ENCODE peak calls at places on chromosomes 11 and 22, in six cellular contexts. F is RWPE2, G is K562, T is A549, I is aorta, C is mesendoderm. V is an unnamed sample. For H3K4me1, the result is how much of the 10 kb centered on the place peaks cover.

GRCh38 chr11:72189448-72190250 is 2.3 kb upstream of the FOLR1 start:
- DNase-seq in F (no peak), G (no peak), T (no peak), I (no peak), C (peak), V (no peak)

GRCh38 chr11:35165416-35166368 is 26.7 kb downstream of the CD44 start:
- DNase-seq in F (peak), G (no peak), T (peak), I (peak), C (no peak), V (peak)

GRCh38 chr11:85495918-85496317 is 131.2 kb downstream of the DLG2 start:
- DNase-seq in F (no peak), G (no peak), T (no peak), I (no peak), C (no peak), V (no peak)

GRCh38 chr11:93614111-93614784 is 47.2 kb upstream of the CEP295 start:
- DNase-seq in F (no peak), G (peak), T (peak), I (no peak), C (peak), V (peak)

GRCh38 chr11:854601-855342 is 12.1 kb downstream of the TSPAN4 start:
- DNase-seq in F (no peak), G (no peak), T (no peak), I (no peak), C (no peak), V (no peak)

GRCh38 chr11:60994450-60995135 is 23.1 kb downstream of the CD6 start:
- DNase-seq in F (no peak), G (no peak), T (no peak), I (no peak), C (no peak), V (no peak)

GRCh38 chr11:113373306-113373705 is 14.3 kb upstream of the ANKK1 start:
- DNase-seq in F (no peak), G (no peak), T (no peak), I (no peak), C (no peak), V (no peak)

GRCh38 chr11:133146697-133147306 is 385.5 kb downstream of the OPCML start:
- DNase-seq in F (no peak), G (no peak), T (no peak), I (no peak), C (no peak), V (no peak)

GRCh38 chr11:44223261-44223660 is 86.7 kb downstream of the ALX4 start:
- DNase-seq in F (no peak), G (no peak), T (no peak), I (no peak), C (no peak), V (no peak)

GRCh38 chr22:21861290-21861848 is 6.1 kb downstream of the MAPK1 start:
- DNase-seq in F (no peak), G (peak), T (no peak), I (no peak), C (no peak), V (no peak)

GRCh38 chr11:78933361-78933760 is 358.7 kb upstream of the NARS2 start:
- DNase-seq in F (no peak), G (no peak), T (no peak), I (no peak), C (no peak), V (no peak)

GRCh38 chr11:113947989-113948388 is 26.9 kb upstream of the HTR3A start:
- DNase-seq in F (no peak), G (no peak), T (no peak), I (no peak), C (no peak), V (no peak)

GRCh38 chr11:86515297-86516094 is 140.8 kb downstream of the CCDC81 start:
- DNase-seq in F (peak), G (no peak), T (no peak), I (no peak), C (peak), V (no peak)

GRCh38 chr11:61695917-61696316 is 15.7 kb downstream of the DAGLA start:
- DNase-seq in F (peak), G (peak), T (peak), I (peak), C (peak), V (peak)

GRCh38 chr11:122100222-122101080 is 15.6 kb downstream of the BLID start:
- DNase-seq in F (no peak), G (no peak), T (no peak), I (peak), C (peak), V (no peak)

GRCh38 chr11:61908730-61909622 is 8.4 kb downstream of the RAB3IL1 start:
- DNase-seq in F (peak), G (peak), T (no peak), I (peak), C (no peak), V (no peak)

GRCh38 chr11:130122141-130122575 is 37.4 kb upstream of the ST14 start:
- DNase-seq in F (no peak), G (no peak), T (no peak), I (no peak), C (no peak), V (no peak)

GRCh38 chr11:79045811-79046304 is 395.0 kb downstream of the TENM4 start:
- DNase-seq in F (no peak), G (no peak), T (no peak), I (no peak), C (peak), V (no peak)

GRCh38 chr11:1443737-1444136 is 42.8 kb downstream of the MOB2 start:
- DNase-seq in F (no peak), G (no peak), T (no peak), I (no peak), C (no peak), V (no peak)

GRCh38 chr22:21587803-21588611 is 20.5 kb downstream of the UBE2L3 start:
- DNase-seq in F (no peak), G (peak), T (no peak), I (no peak), C (no peak), V (no peak)

GRCh38 chr11:19730373-19730772 is 17.7 kb downstream of the NAV2 start:
- DNase-seq in F (no peak), G (no peak), T (no peak), I (peak), C (no peak), V (no peak)

GRCh38 chr11:88469828-88470227 is 132.3 kb upstream of the CTSC start:
- DNase-seq in F (no peak), G (no peak), T (no peak), I (no peak), C (no peak), V (no peak)

GRCh38 chr11:8597182-8597581 is 3.2 kb upstream of the STK33 start:
- DNase-seq in F (no peak), G (no peak), T (peak), I (no peak), C (no peak), V (no peak)

DNA sequence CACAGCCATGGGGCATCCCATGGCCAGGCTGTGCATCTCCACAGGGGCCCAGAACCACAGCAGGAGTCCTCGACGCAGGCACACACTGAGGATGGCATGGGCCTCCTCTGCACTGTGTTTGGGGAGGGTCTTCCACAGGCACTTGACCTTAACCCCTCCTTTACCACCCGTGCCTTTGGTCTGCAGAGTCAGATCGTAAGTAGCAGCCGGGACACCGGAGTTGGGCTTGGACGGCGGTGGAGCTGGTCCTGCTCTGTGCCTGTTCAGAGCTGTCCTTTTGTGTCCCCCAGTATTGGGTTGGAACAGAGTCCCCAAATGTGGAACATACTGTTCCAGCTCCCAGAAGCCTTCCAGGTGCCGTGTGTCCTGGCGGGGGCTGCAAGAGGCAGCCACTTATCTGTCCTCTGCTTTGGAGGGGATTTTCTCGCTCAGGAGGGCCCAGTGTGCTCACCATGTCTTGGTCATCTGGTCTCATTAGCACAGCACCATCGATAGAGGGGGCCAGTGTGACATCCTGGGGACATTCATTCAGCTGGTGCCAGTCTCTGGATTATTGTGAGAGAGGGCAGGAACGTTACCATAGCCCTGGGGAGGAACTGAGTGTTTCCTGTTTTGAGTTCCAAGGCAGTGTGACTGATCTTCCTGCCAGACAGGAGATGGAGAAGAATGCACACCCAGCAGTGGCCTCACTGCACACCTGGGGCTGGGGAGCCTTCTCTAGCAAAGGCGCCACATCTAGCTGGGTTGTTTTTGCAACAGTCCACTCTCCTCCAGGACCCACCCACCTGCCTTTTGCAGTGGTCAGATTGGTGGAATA is 12.4 kb downstream of the CRELD2 start:
- DNase-seq in F (no peak), G (no peak), T (peak), I (peak), C (peak), V (peak)
- H3K4me3 ChIP-seq in F (no peak), G (no peak), T (no peak), I (no peak), C (no peak), V (no peak)

GRCh38 chr22:46008291-46008690 is 31.3 kb upstream of the WNT7B start:
- DNase-seq in F (no peak), G (no peak), T (no peak), I (no peak), C (no peak), V (no peak)

GRCh38 chr22:46004105-46004866 is 27.3 kb upstream of the WNT7B start:
- DNase-seq in F (peak), G (no peak), T (no peak), I (no peak), C (no peak), V (no peak)

GRCh38 chr22:46007003-46007847 is 30.3 kb upstream of the WNT7B start:
- DNase-seq in F (peak), G (no peak), T (peak), I (peak), C (no peak), V (no peak)

GRCh38 chr22:46007848-46008261 is 30.9 kb upstream of the WNT7B start:
- DNase-seq in F (peak), G (no peak), T (no peak), I (peak), C (peak), V (no peak)

GRCh38 chr22:46006379-46007002 is 29.5 kb upstream of the WNT7B start:
- DNase-seq in F (peak), G (peak), T (peak), I (peak), C (peak), V (peak)
- H3K4me1 ChIP-seq in F (under half), G (under half), T (under half), I (under half), C (under half), V (under half)

GRCh38 chr22:17844150-17844549 is 69.9 kb upstream of the BID start:
- DNase-seq in F (no peak), G (no peak), T (no peak), I (no peak), C (no peak), V (no peak)

GRCh38 chr22:17845340-17845739 is 71.1 kb upstream of the BID start:
- DNase-seq in F (no peak), G (no peak), T (no peak), I (no peak), C (no peak), V (no peak)

GRCh38 chr22:17841836-17842235 is 67.6 kb upstream of the BID start:
- DNase-seq in F (no peak), G (no peak), T (no peak), I (no peak), C (no peak), V (no peak)

GRCh38 chr22:17843189-17843588 is 68.9 kb upstream of the BID start:
- DNase-seq in F (no peak), G (no peak), T (no peak), I (no peak), C (no peak), V (no peak)

GRCh38 chr22:17842386-17842785 is 68.1 kb upstream of the BID start:
- DNase-seq in F (no peak), G (no peak), T (no peak), I (no peak), C (no peak), V (peak)
- H3K4me3 ChIP-seq in F (no peak), G (no peak), T (no peak), I (no peak), C (no peak), V (peak)

GRCh38 chr22:17777005-17777716 is 2.9 kb upstream of the BID start:
- DNase-seq in F (no peak), G (peak), T (no peak), I (peak), C (no peak), V (peak)

GRCh38 chr22:17780116-17780740 is 6.0 kb upstream of the BID start:
- DNase-seq in F (no peak), G (no peak), T (no peak), I (no peak), C (no peak), V (no peak)

GRCh38 chr22:17777717-17778044 is 3.4 kb upstream of the BID start:
- DNase-seq in F (no peak), G (no peak), T (no peak), I (no peak), C (no peak), V (no peak)

GRCh38 chr22:17779286-17780115 is 5.2 kb upstream of the BID start:
- DNase-seq in F (no peak), G (peak), T (no peak), I (no peak), C (no peak), V (no peak)

DNA sequence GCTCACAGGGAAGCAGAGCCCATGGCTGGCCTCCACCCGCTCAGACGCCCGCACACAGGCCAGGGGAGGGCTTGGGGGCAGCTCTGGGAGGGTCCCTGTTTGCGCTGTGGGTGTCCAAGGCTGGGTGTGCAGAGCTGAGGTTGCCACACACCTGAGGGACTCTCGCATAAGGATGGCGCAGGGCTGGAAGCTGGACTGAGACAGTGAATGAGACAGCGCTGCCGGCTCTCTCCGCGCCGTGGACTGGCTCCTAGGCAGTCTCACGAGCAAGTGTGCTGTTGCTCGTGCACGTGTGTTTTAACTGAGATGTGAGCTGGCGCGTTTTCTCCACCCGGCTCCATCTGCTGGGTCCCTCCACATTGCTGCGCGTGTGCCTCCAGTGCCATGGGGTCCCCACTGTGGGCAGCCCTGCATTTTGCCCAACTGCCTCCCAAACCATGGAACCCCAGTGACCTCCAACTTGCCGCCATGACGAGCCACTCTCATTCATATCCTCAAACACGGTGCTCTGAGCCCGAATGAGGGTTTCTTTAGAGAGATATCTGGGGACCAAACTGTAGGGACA is 4.2 kb upstream of the BID start:
- DNase-seq in F (no peak), G (no peak), T (no peak), I (no peak), C (no peak), V (no peak)
- H3K4me1 ChIP-seq in F (under half), G (under half), T (under half), I (under half), C (under half), V (half or more)

GRCh38 chr11:75814686-75815344 is at the start of gene UVRAG:
- DNase-seq in F (peak), G (peak), T (peak), I (peak), C (peak), V (peak)

GRCh38 chr11:75813126-75813525 is 1.9 kb upstream of the UVRAG start:
- DNase-seq in F (no peak), G (no peak), T (no peak), I (no peak), C (no peak), V (no peak)

GRCh38 chr11:75812542-75813040 is 2.4 kb upstream of the UVRAG start:
- DNase-seq in F (no peak), G (no peak), T (no peak), I (no peak), C (peak), V (no peak)

GRCh38 chr11:75814369-75814685 is 683 bp upstream of the UVRAG start:
- DNase-seq in F (no peak), G (no peak), T (no peak), I (no peak), C (no peak), V (no peak)

DNA sequence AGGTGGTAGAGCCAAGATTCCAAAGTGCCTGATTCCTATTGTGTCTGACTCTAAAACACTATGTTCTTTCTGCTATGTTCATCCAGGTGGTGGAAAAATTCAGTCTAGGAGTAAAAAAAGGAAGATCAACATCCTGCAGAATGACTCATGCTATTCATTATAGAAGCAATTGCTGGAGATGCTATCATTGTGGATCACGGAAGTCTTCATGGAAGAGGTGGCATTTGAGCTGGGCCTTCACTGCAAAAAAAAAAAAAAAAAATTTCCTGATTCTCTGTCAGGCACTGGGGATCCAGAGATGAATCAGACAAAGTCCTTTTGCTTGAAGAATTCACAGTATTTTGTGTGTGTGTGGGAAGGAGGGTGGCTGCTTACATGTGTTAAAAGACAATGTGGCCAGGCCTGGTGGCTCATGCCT is 1.4 kb upstream of the UVRAG start:
- DNase-seq in F (no peak), G (no peak), T (no peak), I (no peak), C (peak), V (no peak)
- H3K4me3 ChIP-seq in F (no peak), G (no peak), T (no peak), I (no peak), C (no peak), V (no peak)

DNA sequence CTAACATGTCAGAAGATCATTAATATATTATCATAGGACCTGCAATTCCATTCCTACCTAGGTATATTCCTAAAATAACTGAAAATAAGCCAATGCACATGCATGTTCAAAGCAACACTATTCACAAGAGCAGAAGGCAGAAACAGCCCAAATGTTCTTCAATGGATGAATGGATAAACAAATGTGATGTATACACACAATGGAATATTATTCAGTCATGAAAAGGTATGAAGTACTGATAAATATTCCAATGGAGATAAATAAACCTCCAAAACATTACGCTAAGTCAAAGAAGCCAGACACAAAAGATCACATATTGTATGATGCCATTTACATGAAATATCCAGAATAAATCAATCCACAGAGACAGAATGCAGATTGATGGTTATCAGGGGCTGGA is 16.8 kb downstream of the AMBRA1 start:
- DNase-seq in F (no peak), G (no peak), T (no peak), I (no peak), C (no peak), V (no peak)
- H3K4me1 ChIP-seq in F (under half), G (under half), T (under half), I (under half), C (under half), V (under half)

DNA sequence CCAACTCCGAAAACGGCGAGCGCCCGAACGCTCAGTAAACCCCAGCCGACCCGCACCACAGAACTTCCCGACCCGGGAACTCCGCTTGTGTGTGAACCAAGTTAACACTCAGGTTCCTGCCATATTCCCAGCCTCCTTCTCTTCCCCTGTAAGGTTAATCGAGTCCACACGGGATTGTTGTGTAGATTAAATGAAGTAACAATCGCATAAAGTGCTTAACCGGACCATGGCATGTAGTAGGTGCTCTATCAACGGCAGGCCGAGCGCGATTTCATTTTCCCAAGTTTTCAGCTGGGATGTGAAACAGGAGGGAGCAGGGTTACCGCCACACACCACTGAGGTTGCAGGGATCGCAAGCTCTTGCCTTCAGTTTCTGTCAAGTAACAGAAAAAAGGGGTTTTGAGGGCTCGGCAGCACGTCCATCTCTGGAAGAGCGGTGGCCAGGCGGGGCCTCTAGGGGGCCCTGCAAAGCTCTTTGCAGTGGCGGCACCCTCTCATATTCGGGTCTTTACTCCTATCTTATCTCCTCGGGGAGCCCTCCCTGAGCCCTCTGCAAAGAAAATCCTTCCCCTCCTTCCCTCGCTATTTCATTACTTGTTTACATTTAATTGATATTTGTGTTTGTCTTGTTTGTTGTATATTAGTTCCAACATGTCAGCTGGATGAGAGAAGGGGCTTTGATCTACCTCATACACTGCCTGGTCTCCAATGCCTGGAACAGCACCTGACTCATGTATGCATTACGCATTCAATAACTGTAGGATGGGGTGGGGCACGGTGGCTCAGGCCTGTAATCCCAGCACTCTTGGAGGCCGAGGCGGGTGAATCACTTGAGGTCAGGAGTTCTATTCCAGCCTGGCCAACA is 792 bp upstream of the PLEKHA7 start:
- DNase-seq in F (peak), G (peak), T (peak), I (no peak), C (peak), V (peak)
- H3K4me3 ChIP-seq in F (peak), G (no peak), T (peak), I (peak), C (peak), V (peak)

GRCh38 chr11:11036185-11037161 is 178.6 kb upstream of the ZBED5 start:
- DNase-seq in F (no peak), G (peak), T (peak), I (no peak), C (peak), V (peak)

GRCh38 chr11:11038339-11039248 is 180.7 kb upstream of the ZBED5 start:
- DNase-seq in F (no peak), G (no peak), T (no peak), I (no peak), C (no peak), V (no peak)

GRCh38 chr11:11037162-11037732 is 179.4 kb upstream of the ZBED5 start:
- DNase-seq in F (no peak), G (no peak), T (no peak), I (no peak), C (no peak), V (peak)

GRCh38 chr11:11035331-11035730 is 177.5 kb upstream of the ZBED5 start:
- DNase-seq in F (no peak), G (no peak), T (no peak), I (no peak), C (peak), V (no peak)

GRCh38 chr11:11039249-11039965 is 181.6 kb upstream of the ZBED5 start:
- DNase-seq in F (no peak), G (no peak), T (no peak), I (no peak), C (no peak), V (no peak)
- H3K4me1 ChIP-seq in F (under half), G (under half), T (under half), I (under half), C (under half), V (under half)

V was measured in naive thymus-derived CD4-positive, alpha-beta T cell.